ENCODE peak calls at places on chromosomes 4 and X, in nine cellular contexts. One of them, this sample, is unnamed.

GRCh38 chrX:141642979-141643378 is 53.5 kb downstream of the SPANXA2 start:
- DNase-seq in WERI-Rb-1: no peak
- DNase-seq in A673: peak; percentile 2
- DNase-seq in endodermal cell: no peak
- DNase-seq in PC-3: peak; percentile 56
- DNase-seq in transverse colon: no peak
- DNase-seq in spleen: no peak
- DNase-seq in breast epithelium: no peak
- DNase-seq in heart left ventricle: no peak
- DNase-seq in this sample: no peak

GRCh38 chrX:69285401-69285871 is 120.2 kb upstream of the PJA1 start:
- DNase-seq in heart left ventricle: peak; percentile 72
- DNase-seq in spleen: no peak
- DNase-seq in A673: no peak
- DNase-seq in WERI-Rb-1: no peak
- DNase-seq in endodermal cell: peak; percentile 53
- DNase-seq in PC-3: no peak
- DNase-seq in breast epithelium: no peak
- DNase-seq in transverse colon: peak; percentile 30
- DNase-seq in this sample: no peak

GRCh38 chrX:14029425-14030247 is at the start of gene GEMIN8:
- DNase-seq in WERI-Rb-1: peak; percentile 96
- DNase-seq in breast epithelium: peak; percentile 72
- DNase-seq in endodermal cell: peak; percentile 91
- DNase-seq in A673: peak; percentile 95
- DNase-seq in transverse colon: peak; percentile 91
- DNase-seq in PC-3: peak; percentile 88
- DNase-seq in heart left ventricle: peak; percentile 91
- DNase-seq in spleen: peak; percentile 97
- DNase-seq in this sample: peak; percentile 44

GRCh38 chrX:47224896-47225290 is 6.4 kb downstream of the CDK16 start:
- DNase-seq in spleen: no peak
- DNase-seq in PC-3: no peak
- DNase-seq in heart left ventricle: no peak
- DNase-seq in endodermal cell: no peak
- DNase-seq in breast epithelium: no peak
- DNase-seq in A673: no peak
- DNase-seq in transverse colon: no peak
- DNase-seq in WERI-Rb-1: no peak
- DNase-seq in this sample: no peak

GRCh38 chr4:151641167-151641566 is 119.6 kb downstream of the GATB start:
- DNase-seq in breast epithelium: no peak
- DNase-seq in A673: no peak
- DNase-seq in heart left ventricle: no peak
- DNase-seq in WERI-Rb-1: no peak
- DNase-seq in endodermal cell: no peak
- DNase-seq in PC-3: peak; percentile 33
- DNase-seq in transverse colon: no peak
- DNase-seq in spleen: no peak
- DNase-seq in this sample: no peak

GRCh38 chrX:57821703-57822375 is 88.4 kb downstream of the ZXDA start:
- DNase-seq in A673: peak; percentile 81
- DNase-seq in PC-3: peak; percentile 75
- DNase-seq in WERI-Rb-1: peak; percentile 22
- DNase-seq in spleen: no peak
- DNase-seq in heart left ventricle: no peak
- DNase-seq in breast epithelium: no peak
- DNase-seq in transverse colon: peak; percentile 8
- DNase-seq in endodermal cell: peak; percentile 43
- DNase-seq in this sample: no peak

GRCh38 chrX:24294619-24295018 is 19.2 kb downstream of the SUPT20HL2 start:
- DNase-seq in WERI-Rb-1: peak; percentile 50
- DNase-seq in spleen: no peak
- DNase-seq in heart left ventricle: no peak
- DNase-seq in A673: peak; percentile 75
- DNase-seq in breast epithelium: no peak
- DNase-seq in PC-3: peak; percentile 19
- DNase-seq in endodermal cell: peak; percentile 90
- DNase-seq in transverse colon: peak; percentile 11
- DNase-seq in this sample: no peak

GRCh38 chrX:53280703-53281320 is 572 bp downstream of the IQSEC2 start:
- DNase-seq in WERI-Rb-1: no peak
- DNase-seq in transverse colon: peak; percentile 38
- DNase-seq in heart left ventricle: peak; percentile 82
- DNase-seq in breast epithelium: no peak
- DNase-seq in A673: no peak
- DNase-seq in PC-3: peak; percentile 69
- DNase-seq in endodermal cell: peak; percentile 65
- DNase-seq in spleen: no peak
- DNase-seq in this sample: no peak

GRCh38 chrX:12447448-12448154 is 309.3 kb downstream of the FRMPD4 start:
- DNase-seq in spleen: no peak
- DNase-seq in heart left ventricle: no peak
- DNase-seq in breast epithelium: no peak
- DNase-seq in PC-3: peak; percentile 80
- DNase-seq in transverse colon: no peak
- DNase-seq in A673: no peak
- DNase-seq in endodermal cell: no peak
- DNase-seq in WERI-Rb-1: no peak
- DNase-seq in this sample: no peak

GRCh38 chrX:147738260-147738659 is 173.5 kb upstream of the FMR1 start:
- DNase-seq in A673: no peak
- DNase-seq in transverse colon: no peak
- DNase-seq in PC-3: no peak
- DNase-seq in endodermal cell: no peak
- DNase-seq in breast epithelium: no peak
- DNase-seq in spleen: no peak
- DNase-seq in WERI-Rb-1: no peak
- DNase-seq in heart left ventricle: no peak
- DNase-seq in this sample: no peak

GRCh38 chr4:80035336-80035735 is 37.7 kb downstream of the ANTXR2 start:
- DNase-seq in breast epithelium: no peak
- DNase-seq in A673: no peak
- DNase-seq in heart left ventricle: no peak
- DNase-seq in WERI-Rb-1: peak; percentile 21
- DNase-seq in transverse colon: peak; percentile 63
- DNase-seq in PC-3: no peak
- DNase-seq in endodermal cell: no peak
- DNase-seq in spleen: no peak
- DNase-seq in this sample: no peak

GRCh38 chrX:80120335-80120734 is 105.8 kb downstream of the TBX22 start:
- DNase-seq in transverse colon: no peak
- DNase-seq in PC-3: no peak
- DNase-seq in A673: no peak
- DNase-seq in endodermal cell: no peak
- DNase-seq in breast epithelium: no peak
- DNase-seq in WERI-Rb-1: no peak
- DNase-seq in heart left ventricle: no peak
- DNase-seq in spleen: no peak
- DNase-seq in this sample: no peak

GRCh38 chr4:76199664-76200211 is 13.9 kb downstream of the SCARB2 start:
- DNase-seq in transverse colon: peak; percentile 81
- DNase-seq in A673: no peak
- DNase-seq in breast epithelium: no peak
- DNase-seq in spleen: peak; percentile 87
- DNase-seq in PC-3: no peak
- DNase-seq in heart left ventricle: no peak
- DNase-seq in WERI-Rb-1: peak; percentile 37
- DNase-seq in endodermal cell: peak; percentile 55
- DNase-seq in this sample: no peak
- TF ChIP-seq CTCF in transverse colon: no peak
- TF ChIP-seq CTCF in A673: no peak
- TF ChIP-seq CTCF in breast epithelium: no peak
- TF ChIP-seq CTCF in spleen: no peak
- TF ChIP-seq CTCF in PC-3: no peak
- TF ChIP-seq CTCF in heart left ventricle: no peak
- TF ChIP-seq CTCF in WERI-Rb-1: peak; percentile 15
- TF ChIP-seq CTCF in endodermal cell: peak; percentile 36
- TF ChIP-seq CTCF in this sample: no peak

DNA sequence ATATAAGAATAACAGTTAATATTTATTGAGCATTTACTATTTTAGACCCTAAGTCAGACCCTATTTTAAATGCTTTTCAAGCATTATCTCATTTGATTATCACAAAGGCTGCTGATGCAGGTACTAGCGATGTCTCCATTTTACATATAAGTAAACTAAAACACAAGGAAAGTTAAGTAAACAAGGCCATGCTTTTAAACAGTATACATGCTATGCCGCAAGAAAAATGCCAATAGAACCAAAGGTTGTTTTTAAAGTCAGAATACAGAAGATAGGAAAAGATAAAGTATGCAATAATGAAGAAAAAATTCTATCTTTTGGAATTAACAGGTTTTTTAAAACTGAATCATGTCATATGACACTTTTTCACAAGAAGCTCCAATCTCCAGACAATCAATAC is 26.2 kb downstream of the RFC1 start:
- DNase-seq in spleen: no peak
- DNase-seq in heart left ventricle: no peak
- DNase-seq in PC-3: no peak
- DNase-seq in WERI-Rb-1: no peak
- DNase-seq in transverse colon: no peak
- DNase-seq in breast epithelium: no peak
- DNase-seq in endodermal cell: no peak
- DNase-seq in A673: no peak
- DNase-seq in this sample: no peak
- H3K36me3 ChIP-seq in spleen: no peaks in the 10 kb centered on the region
- H3K36me3 ChIP-seq in heart left ventricle: peaks cover 37% of the 10 kb centered on the region
- H3K36me3 ChIP-seq in PC-3: no peaks in the 10 kb centered on the region
- H3K36me3 ChIP-seq in WERI-Rb-1: peaks cover 43% of the 10 kb centered on the region
- H3K36me3 ChIP-seq in transverse colon: no peaks in the 10 kb centered on the region
- H3K36me3 ChIP-seq in breast epithelium: peaks cover 6% of the 10 kb centered on the region
- H3K36me3 ChIP-seq in endodermal cell: peaks cover 39% of the 10 kb centered on the region
- H3K36me3 ChIP-seq in A673: peaks cover 7% of the 10 kb centered on the region
- H3K36me3 ChIP-seq in this sample: no peaks in the 10 kb centered on the region

DNA sequence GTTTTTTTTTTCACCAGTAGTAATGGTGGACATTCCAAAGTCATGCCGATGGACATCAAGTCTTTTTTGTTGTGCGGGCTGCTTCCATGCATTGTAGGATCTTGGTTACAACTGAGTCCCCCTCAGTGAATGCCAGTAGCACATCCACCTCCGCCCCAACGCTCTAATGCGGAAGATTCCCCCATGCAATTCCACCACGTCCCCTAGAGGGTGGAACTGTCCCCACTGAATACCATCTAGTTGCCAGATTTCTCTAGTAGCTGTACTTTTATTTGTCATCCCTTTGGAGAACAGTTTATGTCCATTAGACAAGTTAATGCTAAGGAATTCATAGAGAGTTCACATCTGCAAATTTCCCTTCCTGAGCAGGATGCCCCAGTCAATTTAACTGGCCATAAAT is 6.7 kb downstream of the SHISA3 start:
- DNase-seq in breast epithelium: no peak
- DNase-seq in heart left ventricle: no peak
- DNase-seq in PC-3: peak; percentile 3
- DNase-seq in transverse colon: no peak
- DNase-seq in endodermal cell: peak; percentile 72
- DNase-seq in A673: no peak
- DNase-seq in spleen: no peak
- DNase-seq in WERI-Rb-1: no peak
- DNase-seq in this sample: no peak
- TF ChIP-seq CTCF in breast epithelium: no peak
- TF ChIP-seq CTCF in heart left ventricle: no peak
- TF ChIP-seq CTCF in PC-3: peak; percentile 10
- TF ChIP-seq CTCF in transverse colon: no peak
- TF ChIP-seq CTCF in endodermal cell: peak; percentile 76
- TF ChIP-seq CTCF in A673: no peak
- TF ChIP-seq CTCF in spleen: no peak
- TF ChIP-seq CTCF in WERI-Rb-1: no peak
- TF ChIP-seq CTCF in this sample: no peak

GRCh38 chr4:81429031-81429430 is 42.7 kb downstream of the RASGEF1B start:
- DNase-seq in heart left ventricle: no peak
- DNase-seq in breast epithelium: no peak
- DNase-seq in endodermal cell: no peak
- DNase-seq in PC-3: no peak
- DNase-seq in spleen: no peak
- DNase-seq in transverse colon: no peak
- DNase-seq in WERI-Rb-1: no peak
- DNase-seq in A673: no peak
- DNase-seq in this sample: no peak

GRCh38 chr4:81429607-81430006 is 42.1 kb downstream of the RASGEF1B start:
- DNase-seq in heart left ventricle: no peak
- DNase-seq in WERI-Rb-1: no peak
- DNase-seq in endodermal cell: no peak
- DNase-seq in breast epithelium: no peak
- DNase-seq in PC-3: no peak
- DNase-seq in transverse colon: no peak
- DNase-seq in spleen: no peak
- DNase-seq in A673: no peak
- DNase-seq in this sample: no peak

GRCh38 chr4:81426770-81427604 is 44.7 kb downstream of the RASGEF1B start:
- DNase-seq in PC-3: no peak
- DNase-seq in endodermal cell: no peak
- DNase-seq in spleen: no peak
- DNase-seq in A673: no peak
- DNase-seq in heart left ventricle: no peak
- DNase-seq in WERI-Rb-1: no peak
- DNase-seq in breast epithelium: no peak
- DNase-seq in transverse colon: no peak
- DNase-seq in this sample: peak; percentile 70

GRCh38 chr4:81428002-81428401 is 43.7 kb downstream of the RASGEF1B start:
- DNase-seq in A673: no peak
- DNase-seq in spleen: no peak
- DNase-seq in PC-3: no peak
- DNase-seq in endodermal cell: no peak
- DNase-seq in transverse colon: no peak
- DNase-seq in heart left ventricle: no peak
- DNase-seq in breast epithelium: no peak
- DNase-seq in WERI-Rb-1: no peak
- DNase-seq in this sample: no peak

DNA sequence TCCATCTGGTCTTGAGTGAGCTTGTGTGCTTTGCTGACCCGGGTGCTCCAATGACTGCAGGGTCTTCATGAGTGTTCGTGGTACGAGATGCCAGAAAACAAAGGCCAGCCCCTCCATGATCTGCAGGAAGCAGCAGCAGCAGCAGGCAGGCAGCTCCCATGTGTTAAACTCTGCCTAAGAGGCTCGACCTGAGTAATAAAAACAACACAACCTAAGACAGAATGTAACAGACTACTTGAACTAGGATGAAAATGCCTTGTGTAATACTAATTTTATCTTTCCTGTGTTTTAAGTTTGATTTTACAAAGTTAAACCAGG is 44.1 kb downstream of the RASGEF1B start:
- DNase-seq in WERI-Rb-1: no peak
- DNase-seq in breast epithelium: no peak
- DNase-seq in PC-3: no peak
- DNase-seq in heart left ventricle: no peak
- DNase-seq in endodermal cell: peak; percentile 62
- DNase-seq in spleen: no peak
- DNase-seq in A673: no peak
- DNase-seq in transverse colon: no peak
- DNase-seq in this sample: no peak
- H3K36me3 ChIP-seq in WERI-Rb-1: peaks cover 82% of the 10 kb centered on the region
- H3K36me3 ChIP-seq in breast epithelium: no peaks in the 10 kb centered on the region
- H3K36me3 ChIP-seq in PC-3: no peaks in the 10 kb centered on the region
- H3K36me3 ChIP-seq in heart left ventricle: peaks cover 56% of the 10 kb centered on the region
- H3K36me3 ChIP-seq in endodermal cell: peaks cover 63% of the 10 kb centered on the region
- H3K36me3 ChIP-seq in spleen: peaks cover 56% of the 10 kb centered on the region
- H3K36me3 ChIP-seq in A673: peaks cover 4% of the 10 kb centered on the region
- H3K36me3 ChIP-seq in transverse colon: no peaks in the 10 kb centered on the region
- H3K36me3 ChIP-seq in this sample: peaks cover 1% of the 10 kb centered on the region

GRCh38 chr4:23660865-23661264 is 229.0 kb downstream of the PPARGC1A start:
- DNase-seq in heart left ventricle: no peak
- DNase-seq in transverse colon: no peak
- DNase-seq in spleen: no peak
- DNase-seq in A673: no peak
- DNase-seq in PC-3: no peak
- DNase-seq in WERI-Rb-1: peak; percentile 8
- DNase-seq in endodermal cell: no peak
- DNase-seq in breast epithelium: no peak
- DNase-seq in this sample: no peak
- TF ChIP-seq CTCF in heart left ventricle: no peak
- TF ChIP-seq CTCF in transverse colon: no peak
- TF ChIP-seq CTCF in spleen: no peak
- TF ChIP-seq CTCF in A673: no peak
- TF ChIP-seq CTCF in PC-3: peak; percentile 16
- TF ChIP-seq CTCF in WERI-Rb-1: peak; percentile 9
- TF ChIP-seq CTCF in endodermal cell: peak; percentile 58
- TF ChIP-seq CTCF in breast epithelium: no peak
- TF ChIP-seq CTCF in this sample: no peak